ENCODE peak calls at places on chromosomes 13 and 19, in six cellular contexts. N, O, U, B, T and K are unnamed samples.
A peak's percentile ranks its signal among the peaks of the same experiment; 100 is the strongest.

GRCh38 chr13:51235186-51235585 is 13.0 kb downstream of the FAM124A start:
- DNase-seq in N (no peak), O (no peak), U (no peak), B (no peak), T (no peak), K (no peak)

GRCh38 chr19:54462713-54463530 is 656 bp downstream of the LENG9 start:
- DNase-seq in N (peak; percentile 82), O (peak; percentile 81), U (peak; percentile 81), B (peak; percentile 89), T (no peak), K (no peak)

GRCh38 chr13:98541211-98541610 is 35.7 kb downstream of the STK24 start:
- DNase-seq in N (no peak), O (no peak), U (peak; percentile 21), B (peak; percentile 21), T (no peak), K (no peak)

GRCh38 chr19:13037161-13037560 is 41.9 kb downstream of the NFIX start:
- DNase-seq in N (no peak), O (no peak), U (peak; percentile 85), B (peak; percentile 73), T (peak; percentile 86), K (no peak)

GRCh38 chr13:27559714-27560113 is 60.6 kb downstream of the LNX2 start:
- DNase-seq in N (no peak), O (no peak), U (no peak), B (no peak), T (no peak), K (no peak)

GRCh38 chr19:45881082-45881908 is 4.6 kb downstream of the IRF2BP1 start:
- DNase-seq in N (no peak), O (no peak), U (no peak), B (no peak), T (no peak), K (no peak)

GRCh38 chr13:45105895-45106294 is 14.4 kb upstream of the GTF2F2 start:
- DNase-seq in N (no peak), O (no peak), U (no peak), B (no peak), T (no peak), K (no peak)

GRCh38 chr13:100573121-100573520 is 15.5 kb downstream of the GGACT start:
- DNase-seq in N (peak; percentile 33), O (peak; percentile 85), U (peak; percentile 88), B (peak; percentile 72), T (peak; percentile 70), K (peak; percentile 75)

GRCh38 chr13:87678353-87678752 is 7.2 kb downstream of the SLITRK5 start:
- DNase-seq in N (no peak), O (no peak), U (no peak), B (no peak), T (no peak), K (no peak)
- H3K27ac ChIP-seq in N (no peak overlapping the region), O (no peak overlapping the region), U (no peak overlapping the region), B (no peak overlapping the region), T (no peak overlapping the region), K (no peak overlapping the region)

DNA sequence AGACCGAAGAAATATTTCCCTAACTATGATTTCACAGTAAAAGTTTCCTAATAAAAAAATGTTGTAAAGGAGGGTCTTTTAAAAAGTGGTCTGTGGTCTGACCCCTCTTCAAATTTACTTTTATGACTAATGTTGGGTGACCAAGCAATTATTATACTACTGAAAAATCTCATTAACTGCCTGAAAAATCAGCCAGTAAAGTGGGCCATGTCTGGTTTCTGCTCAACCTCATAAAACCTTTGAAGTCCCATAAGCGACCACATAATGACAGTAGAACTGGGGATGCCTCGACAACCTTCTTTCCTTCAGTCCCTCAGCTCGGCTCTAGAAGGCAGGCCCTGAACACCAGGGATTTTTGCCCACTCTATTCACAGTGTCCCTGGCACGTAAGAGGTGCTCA is 434.3 kb downstream of the EFNB2 start:
- DNase-seq in N (no peak), O (no peak), U (no peak), B (no peak), T (no peak), K (no peak)
- H3K4me1 ChIP-seq in N (peaks cover 7% of the 10 kb centered on the region), O (peaks cover 40% of the 10 kb centered on the region), U (peaks cover 13% of the 10 kb centered on the region), B (no peaks in the 10 kb centered on the region), T (peaks cover 77% of the 10 kb centered on the region), K (peaks cover 81% of the 10 kb centered on the region)

GRCh38 chr13:42990147-42990990 is 1.7 kb downstream of the EPSTI1 start:
- DNase-seq in N (no peak), O (no peak), U (no peak), B (no peak), T (no peak), K (no peak)

GRCh38 chr13:42994878-42995277 is 2.8 kb upstream of the EPSTI1 start:
- DNase-seq in N (no peak), O (no peak), U (no peak), B (no peak), T (no peak), K (no peak)

GRCh38 chr13:42992585-42993122 is 613 bp upstream of the EPSTI1 start:
- DNase-seq in N (no peak), O (no peak), U (no peak), B (no peak), T (no peak), K (no peak)

GRCh38 chr13:42990991-42991891 is 800 bp downstream of the EPSTI1 start:
- DNase-seq in N (no peak), O (no peak), U (no peak), B (no peak), T (no peak), K (no peak)

DNA sequence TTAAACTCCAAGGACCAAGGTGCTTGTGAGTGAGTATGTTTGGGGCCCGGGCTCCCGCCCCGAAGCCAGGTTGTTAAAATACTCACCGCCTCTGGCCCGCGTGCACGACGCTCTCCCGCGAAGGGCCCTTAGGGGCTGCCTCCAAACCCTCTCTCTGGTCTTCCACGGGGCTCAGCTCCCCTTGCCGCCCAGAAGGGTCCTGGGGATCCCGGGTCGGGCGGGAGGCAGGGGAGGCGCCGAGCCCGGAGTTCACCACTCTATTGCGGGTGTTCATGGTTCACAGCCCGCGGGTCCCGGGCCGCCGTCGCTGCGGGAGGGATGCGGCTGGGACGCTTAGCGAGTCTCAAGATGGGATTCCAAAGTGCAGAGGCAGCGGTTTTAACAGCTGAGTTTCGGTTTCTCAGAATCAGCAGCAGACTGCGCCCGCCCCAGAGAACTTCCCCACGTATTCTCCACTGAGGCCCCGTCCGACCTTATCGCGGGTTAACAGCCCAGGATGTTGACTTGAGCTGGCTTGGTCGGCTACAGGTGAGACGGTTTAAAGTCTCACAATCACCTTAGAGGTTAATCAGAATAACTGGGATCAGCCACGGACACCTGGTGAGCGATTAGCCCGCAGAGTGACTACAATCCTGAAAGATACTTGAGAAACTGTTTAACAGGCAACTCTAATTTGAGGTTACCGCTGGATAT is at the start of gene EPSTI1:
- DNase-seq in N (peak; percentile 61), O (peak; percentile 68), U (peak; percentile 79), B (peak; percentile 81), T (peak; percentile 65), K (no peak)
- H3K27ac ChIP-seq in N (peak within 1 kb of the TSS; percentile 85), O (no peak within 1 kb of the TSS), U (peak within 1 kb of the TSS; percentile 88), B (peak within 1 kb of the TSS; percentile 66), T (peak within 1 kb of the TSS; percentile 91), K (no peak within 1 kb of the TSS)

GRCh38 chr19:38684862-38685665 is 37.6 kb downstream of the ACTN4 start:
- DNase-seq in N (no peak), O (peak; percentile 21), U (no peak), B (no peak), T (no peak), K (no peak)

GRCh38 chr19:38684078-38684861 is 36.8 kb downstream of the ACTN4 start:
- DNase-seq in N (peak; percentile 52), O (no peak), U (peak; percentile 94), B (peak; percentile 94), T (peak; percentile 89), K (peak; percentile 93)

GRCh38 chr19:38685666-38686529 is 38.4 kb downstream of the ACTN4 start:
- DNase-seq in N (no peak), O (peak; percentile 80), U (peak; percentile 81), B (no peak), T (no peak), K (peak; percentile 28)

GRCh38 chr19:38687837-38688378 is 40.5 kb downstream of the ACTN4 start:
- DNase-seq in N (no peak), O (no peak), U (no peak), B (no peak), T (no peak), K (no peak)

GRCh38 chr19:38686530-38686888 is 39.1 kb downstream of the ACTN4 start:
- DNase-seq in N (no peak), O (no peak), U (no peak), B (no peak), T (no peak), K (no peak)
- H3K4me1 ChIP-seq in N (peaks cover 100% of the 10 kb centered on the region), O (peaks cover 36% of the 10 kb centered on the region), U (peaks cover 39% of the 10 kb centered on the region), B (peaks cover 100% of the 10 kb centered on the region), T (peaks cover 88% of the 10 kb centered on the region), K (peaks cover 99% of the 10 kb centered on the region)

GRCh38 chr19:1400281-1401137 is 833 bp downstream of the GAMT start:
- DNase-seq in N (peak; percentile 71), O (peak; percentile 40), U (peak; percentile 22), B (peak; percentile 84), T (no peak), K (no peak)
- H3K27ac ChIP-seq in N (peak overlapping the region; percentile 83), O (no peak overlapping the region), U (peak overlapping the region; percentile 67), B (peak overlapping the region; percentile 50), T (no peak overlapping the region), K (peak overlapping the region; percentile 91)